ENCODE peak calls at places on chromosomes 16 and 17, in nine cellular contexts. T is uterus, B is IMR-90, O is testis, F is GM12892, G is transverse colon, D is H54, Z is heart left ventricle, V is A549. C is an unnamed sample.

GRCh38 chr17:78873519-78874340 is 29.3 kb downstream of the CEP295NL start:
- DNase-seq in T (no peak), B (peak), O (peak), F (no peak), G (no peak), D (peak), Z (peak), V (no peak), C (no peak)

GRCh38 chr17:57853695-57854094 is 3.9 kb upstream of the MRPS23 start:
- DNase-seq in T (no peak), B (no peak), O (peak), F (no peak), G (peak), D (no peak), Z (peak), V (no peak), C (peak)

GRCh38 chr16:14013571-14014283 is 57.4 kb upstream of the MRTFB start:
- DNase-seq in T (peak), B (peak), O (no peak), F (no peak), G (no peak), D (no peak), Z (no peak), V (peak), C (no peak)

GRCh38 chr17:47257651-47258339 is 4.2 kb downstream of the ITGB3 start:
- DNase-seq in T (no peak), B (peak), O (no peak), F (no peak), G (no peak), D (peak), Z (no peak), V (no peak), C (no peak)

GRCh38 chr16:85573696-85574641 is 39.2 kb upstream of the GSE1 start:
- DNase-seq in T (peak), B (peak), O (peak), F (no peak), G (no peak), D (no peak), Z (peak), V (no peak), C (peak)

GRCh38 chr16:48217708-48218107 is 26.4 kb upstream of the LONP2 start:
- DNase-seq in T (no peak), B (no peak), O (no peak), F (no peak), G (no peak), D (no peak), Z (no peak), V (no peak), C (no peak)

GRCh38 chr16:72282338-72282737 is 110.4 kb upstream of the PMFBP1 start:
- DNase-seq in T (no peak), B (no peak), O (no peak), F (no peak), G (no peak), D (no peak), Z (no peak), V (no peak), C (no peak)

GRCh38 chr16:22624759-22625533 is 114.3 kb downstream of the NPIPB5 start:
- DNase-seq in T (no peak), B (no peak), O (no peak), F (no peak), G (no peak), D (no peak), Z (no peak), V (no peak), C (no peak)

GRCh38 chr17:49459401-49459984 is 35.6 kb upstream of the NGFR start:
- DNase-seq in T (no peak), B (no peak), O (no peak), F (no peak), G (no peak), D (no peak), Z (no peak), V (no peak), C (no peak)

GRCh38 chr16:56636616-56637413 is 1.7 kb upstream of the MT1A start:
- DNase-seq in T (no peak), B (no peak), O (no peak), F (no peak), G (no peak), D (no peak), Z (no peak), V (no peak), C (no peak)

GRCh38 chr16:4704913-4705312 is 11.6 kb downstream of the NUDT16L1 start:
- DNase-seq in T (no peak), B (no peak), O (no peak), F (no peak), G (no peak), D (no peak), Z (no peak), V (no peak), C (no peak)

GRCh38 chr17:57044976-57045867 is 39.8 kb upstream of the AKAP1 start:
- DNase-seq in T (no peak), B (no peak), O (no peak), F (no peak), G (no peak), D (no peak), Z (no peak), V (no peak), C (no peak)

GRCh38 chr17:79038545-79039135 is 14.7 kb downstream of the C1QTNF1 start:
- DNase-seq in T (peak), B (peak), O (no peak), F (peak), G (no peak), D (no peak), Z (no peak), V (peak), C (peak)

GRCh38 chr16:58032710-58033293 is 7.2 kb downstream of the MMP15 start:
- DNase-seq in T (no peak), B (no peak), O (peak), F (no peak), G (no peak), D (no peak), Z (peak), V (no peak), C (no peak)

GRCh38 chr17:41111151-41111885 is 6.1 kb downstream of the KRTAP4-9 start:
- DNase-seq in T (no peak), B (no peak), O (no peak), F (no peak), G (no peak), D (no peak), Z (no peak), V (no peak), C (no peak)

GRCh38 chr16:25066426-25066746 is 45.2 kb upstream of the LCMT1 start:
- DNase-seq in T (no peak), B (no peak), O (no peak), F (no peak), G (no peak), D (no peak), Z (no peak), V (no peak), C (no peak)

DNA sequence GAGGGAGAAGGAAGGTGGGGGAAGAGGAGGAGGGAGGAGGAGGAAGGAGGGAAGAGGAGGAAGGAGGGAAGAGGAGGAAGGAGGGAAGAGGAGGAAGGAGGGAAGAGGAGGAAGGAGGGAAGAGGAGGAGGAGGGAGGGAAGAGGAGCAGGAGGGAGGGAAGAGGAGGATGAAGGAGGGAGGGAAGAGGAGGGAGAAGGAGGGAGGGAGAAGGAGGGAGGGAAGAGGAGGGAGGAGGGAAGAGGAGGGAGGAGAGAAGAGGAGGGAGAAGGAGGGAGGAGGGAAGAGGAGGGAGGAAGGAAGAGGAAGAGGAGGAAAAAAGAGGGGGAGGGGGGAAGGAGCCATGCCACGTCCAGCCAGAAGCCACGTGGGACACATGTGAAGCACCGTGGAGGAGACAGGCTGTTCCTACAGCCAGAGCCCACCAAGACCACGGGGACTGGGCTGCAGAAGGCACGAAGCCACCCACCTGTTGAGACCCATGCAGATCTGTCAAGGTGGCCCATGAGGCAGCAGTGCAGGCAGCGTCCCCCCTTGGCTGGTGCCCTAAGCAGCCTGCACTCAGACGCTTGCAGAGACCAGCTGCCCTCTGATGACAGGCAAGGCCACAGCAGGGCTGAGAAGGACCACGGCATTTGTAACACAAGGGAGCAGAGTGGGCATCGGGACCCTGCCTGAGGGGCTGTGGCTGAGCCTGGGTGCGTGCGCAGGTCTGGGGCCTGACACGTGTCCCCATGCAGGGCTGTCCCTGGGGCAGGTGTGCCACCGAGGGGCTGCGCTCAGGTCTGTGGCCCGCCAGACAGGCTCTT is 10.3 kb downstream of the NDUFAF8 start:
- DNase-seq in T (no peak), B (peak), O (no peak), F (no peak), G (no peak), D (no peak), Z (no peak), V (no peak), C (no peak)
- TF ChIP-seq POLR2A in T (no peak), B (no peak), O (no peak), F (no peak), G (no peak), D (no peak), Z (no peak), V (no peak), C (no peak)

DNA sequence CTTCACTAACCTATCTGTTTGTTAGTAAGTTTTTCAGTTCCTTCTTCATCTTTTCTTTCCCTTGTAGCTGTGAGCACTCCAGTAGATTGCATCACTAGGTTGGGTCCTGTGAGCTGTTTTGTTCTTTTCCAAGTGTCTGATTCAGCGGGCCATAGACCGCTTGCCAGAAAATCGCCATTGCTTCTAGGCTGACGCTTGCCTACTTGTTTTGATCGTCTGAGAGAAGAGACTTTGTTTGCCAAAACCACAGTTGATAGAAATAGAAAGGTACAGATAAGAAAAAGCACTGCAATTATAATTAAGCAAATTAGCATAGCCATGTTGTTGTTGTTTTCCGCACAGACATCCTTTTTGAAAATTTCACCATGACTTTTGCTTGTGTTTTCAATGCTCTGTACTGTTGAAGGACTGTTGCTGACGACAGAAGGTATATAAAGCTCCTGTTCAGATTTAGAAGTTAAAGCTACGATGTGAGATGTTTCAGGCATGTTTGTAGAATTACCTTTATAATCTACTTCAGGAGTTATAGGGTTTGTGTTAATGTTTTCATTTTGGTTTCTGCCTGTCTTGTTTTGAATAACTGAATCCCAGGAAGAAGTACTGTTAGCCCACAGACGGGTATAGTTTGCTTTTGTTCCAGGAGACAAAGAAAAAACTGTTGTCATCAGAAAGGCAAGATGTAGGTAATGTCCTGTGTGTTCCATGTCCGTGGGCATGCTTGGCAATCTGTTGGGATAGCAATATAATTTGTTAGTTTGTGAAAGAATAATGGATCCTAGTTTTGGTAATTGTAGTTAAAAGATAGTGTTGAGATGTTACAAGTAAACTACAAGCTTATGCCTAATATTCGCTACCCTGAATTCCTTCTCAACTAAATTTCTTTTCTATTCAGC is 2.9 kb downstream of the EVI2A start:
- DNase-seq in T (peak), B (peak), O (peak), F (no peak), G (peak), D (no peak), Z (peak), V (no peak), C (peak)
- TF ChIP-seq POLR2A in T (no peak), B (no peak), O (no peak), F (no peak), G (peak), D (no peak), Z (no peak), V (no peak), C (no peak)

GRCh38 chr16:79436885-79437284 is 163.7 kb downstream of the MAF start:
- DNase-seq in T (no peak), B (no peak), O (no peak), F (no peak), G (no peak), D (no peak), Z (no peak), V (no peak), C (no peak)

GRCh38 chr16:79434771-79435170 is 165.8 kb downstream of the MAF start:
- DNase-seq in T (no peak), B (no peak), O (no peak), F (no peak), G (no peak), D (no peak), Z (no peak), V (no peak), C (no peak)

GRCh38 chr16:79439866-79440265 is 160.7 kb downstream of the MAF start:
- DNase-seq in T (no peak), B (no peak), O (no peak), F (no peak), G (no peak), D (no peak), Z (no peak), V (no peak), C (no peak)

GRCh38 chr16:79434097-79434496 is 166.4 kb downstream of the MAF start:
- DNase-seq in T (no peak), B (no peak), O (no peak), F (no peak), G (no peak), D (no peak), Z (no peak), V (no peak), C (no peak)

DNA sequence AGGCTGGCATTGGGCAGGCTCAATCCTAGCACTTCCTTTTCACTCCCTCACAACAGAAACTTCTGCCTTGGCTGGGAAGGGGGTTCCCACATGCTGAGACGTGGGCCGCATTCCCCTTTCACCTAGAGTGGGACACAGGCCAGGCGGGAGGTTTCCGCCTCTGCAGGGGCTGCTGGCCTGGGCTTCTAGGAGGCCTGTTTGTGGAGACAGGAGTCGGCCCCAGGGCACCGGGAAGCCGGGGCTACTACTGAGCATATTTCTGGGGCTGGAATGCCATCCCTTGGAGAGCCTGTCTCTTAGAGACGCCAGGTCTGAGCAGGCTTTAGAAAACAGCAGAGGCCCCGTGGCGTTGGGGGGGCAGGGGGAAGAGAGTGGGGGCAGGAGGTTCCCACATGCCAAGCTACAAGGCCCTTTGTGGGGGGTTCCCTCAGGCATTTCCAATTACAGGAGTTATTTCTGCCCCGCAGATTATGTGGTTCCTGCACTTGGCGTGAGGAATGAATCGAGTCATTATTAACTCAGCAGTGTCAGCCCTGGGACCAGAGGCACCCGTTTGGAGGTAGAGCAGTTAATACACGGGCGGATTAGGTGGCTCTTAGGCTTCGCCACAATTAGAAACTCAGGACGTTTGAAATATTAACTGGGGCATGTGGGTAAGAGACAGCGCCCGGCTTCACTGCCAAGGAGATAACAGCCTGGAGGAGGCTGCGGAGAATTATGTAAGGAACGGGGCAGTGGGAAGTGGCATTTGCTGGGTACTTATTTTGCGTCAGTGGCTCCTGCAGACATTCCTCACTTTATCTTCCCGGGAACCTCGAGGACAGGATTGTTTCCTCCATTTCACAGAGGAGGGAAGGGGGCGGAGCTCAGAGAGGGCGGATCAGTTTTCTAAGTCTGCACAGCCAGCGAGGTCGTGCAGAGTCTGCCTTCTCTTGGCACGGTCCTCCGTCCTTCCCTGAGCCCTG is 162.5 kb downstream of the MAF start:
- DNase-seq in T (peak), B (no peak), O (peak), F (no peak), G (no peak), D (no peak), Z (no peak), V (no peak), C (no peak)
- TF ChIP-seq POLR2A in T (no peak), B (no peak), O (no peak), F (no peak), G (no peak), D (no peak), Z (no peak), V (no peak), C (no peak)

DNA sequence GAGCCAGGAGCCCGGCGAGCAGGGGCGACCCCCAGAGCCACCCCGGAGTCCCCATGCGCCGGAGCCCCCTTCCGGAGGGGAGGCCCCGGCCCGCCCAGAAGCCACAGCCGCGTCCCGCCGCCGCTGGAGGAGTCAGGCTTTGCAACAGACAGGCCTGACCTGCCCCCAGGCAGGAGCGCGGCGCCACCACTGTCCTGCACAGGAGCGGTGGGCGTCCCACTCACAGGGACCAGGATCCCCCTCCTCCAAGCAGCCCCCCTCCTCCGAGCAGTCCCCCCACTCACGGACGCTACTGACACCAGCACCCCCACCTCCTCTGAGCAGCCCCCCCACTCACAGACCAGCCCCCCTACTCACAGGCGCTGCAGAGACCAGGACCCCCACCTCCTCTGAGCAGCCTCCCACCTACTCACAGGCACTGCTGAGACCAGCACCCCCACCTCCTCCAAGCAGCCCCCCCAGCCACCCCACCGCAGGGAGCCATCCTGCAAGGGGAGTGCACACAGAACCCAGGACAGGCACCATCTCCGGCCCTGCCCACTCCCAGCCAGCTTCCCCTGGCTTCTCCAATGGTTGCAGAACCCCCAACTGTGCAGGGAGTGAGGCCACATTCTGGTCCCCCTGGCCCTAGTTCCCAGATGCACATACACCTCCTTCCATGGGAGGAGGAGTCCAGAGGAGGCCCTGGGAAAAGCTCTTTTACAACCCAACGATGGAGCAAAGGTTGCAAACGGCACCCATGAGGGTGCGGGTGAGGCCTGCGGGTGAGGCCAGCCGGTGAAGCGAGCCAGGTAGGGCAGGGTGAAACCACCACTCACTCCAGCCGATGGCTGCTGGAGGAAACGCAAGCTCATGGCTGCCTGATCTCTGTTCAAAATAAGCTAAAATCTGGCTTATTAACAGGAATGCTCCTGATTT is 69.9 kb downstream of the ABR start:
- DNase-seq in T (no peak), B (no peak), O (no peak), F (peak), G (peak), D (no peak), Z (no peak), V (no peak), C (no peak)
- TF ChIP-seq POLR2A in T (no peak), B (no peak), O (no peak), F (no peak), G (peak), D (peak), Z (no peak), V (peak), C (no peak)

DNA sequence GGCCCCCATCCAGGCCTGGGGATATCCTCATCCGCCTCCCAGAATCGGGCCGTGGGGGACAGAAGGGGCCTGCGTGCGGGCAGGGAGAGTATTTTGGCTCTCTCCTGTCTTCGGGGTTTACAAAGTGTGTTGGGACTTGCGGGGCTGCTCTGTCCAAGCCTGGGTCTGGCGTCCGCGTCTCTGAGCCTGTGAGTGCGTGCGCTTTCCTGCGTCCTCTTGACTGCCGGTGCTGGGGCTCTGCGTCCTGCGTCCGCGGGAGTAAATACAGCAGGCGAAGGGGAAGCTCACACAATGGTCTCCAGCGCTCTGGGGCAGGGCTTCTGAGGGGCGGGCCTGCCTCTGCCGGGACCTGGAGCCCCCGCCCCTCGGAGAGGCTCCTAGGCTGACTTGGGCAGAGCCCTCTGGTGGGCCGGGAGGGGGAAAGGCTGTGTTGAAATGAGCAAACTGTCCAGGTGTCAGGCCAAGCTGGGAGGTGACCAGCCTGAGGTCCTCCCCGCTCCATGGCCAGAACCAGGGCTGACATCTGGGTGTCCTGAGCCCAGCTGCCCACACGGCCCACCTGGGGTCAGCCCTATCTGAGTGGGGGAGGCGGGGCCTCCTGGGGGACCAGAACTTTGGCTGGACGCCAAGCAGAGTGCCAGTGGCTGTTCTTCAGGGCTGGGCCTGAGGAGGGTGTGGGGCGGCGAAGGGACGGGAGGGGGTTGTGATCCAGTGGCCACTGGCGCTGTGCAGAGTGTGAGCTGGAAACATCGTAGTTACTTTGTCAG is 233.6 kb downstream of the SEC14L1 start:
- DNase-seq in T (peak), B (peak), O (peak), F (peak), G (peak), D (no peak), Z (peak), V (no peak), C (peak)
- TF ChIP-seq POLR2A in T (peak), B (peak), O (no peak), F (no peak), G (peak), D (no peak), Z (no peak), V (no peak), C (peak)